ENCODE peak calls at places on chromosomes 6 and 20, in four cellular contexts. N, M, J and A are unnamed samples.

GRCh38 chr6:121521164-121521555 is 85.7 kb downstream of the GJA1 start:
- DNase-seq in N (no peak), M (no peak), J (no peak), A (no peak)

GRCh38 chr20:4942336-4942735 is 59.0 kb downstream of the SLC23A2 start:
- DNase-seq in N (no peak), M (no peak), J (no peak), A (no peak)

GRCh38 chr6:149045404-149045803 is 272.1 kb upstream of the TAB2 start:
- DNase-seq in N (no peak), M (no peak), J (no peak), A (no peak)

GRCh38 chr6:71855406-71855805 is 30.9 kb upstream of the RIMS1 start:
- DNase-seq in N (no peak), M (no peak), J (no peak), A (no peak)

GRCh38 chr6:129767776-129768490 is 58.0 kb upstream of the ARHGAP18 start:
- DNase-seq in N (no peak), M (no peak), J (no peak), A (no peak)

GRCh38 chr6:41578714-41579610 is 32.8 kb downstream of the FOXP4 start:
- DNase-seq in N (no peak), M (no peak), J (no peak), A (no peak)

GRCh38 chr20:46004813-46005505 is 3.7 kb upstream of the MMP9 start:
- DNase-seq in N (no peak), M (peak; percentile 28), J (peak; percentile 81), A (no peak)

GRCh38 chr20:24640686-24641085 is 171.3 kb downstream of the SYNDIG1 start:
- DNase-seq in N (no peak), M (no peak), J (no peak), A (no peak)

GRCh38 chr6:12472601-12473038 is 182.5 kb downstream of the EDN1 start:
- DNase-seq in N (peak; percentile 93), M (no peak), J (no peak), A (peak; percentile 92)

GRCh38 chr6:80333342-80333741 is 226.9 kb downstream of the BCKDHB start:
- DNase-seq in N (no peak), M (no peak), J (no peak), A (no peak)

GRCh38 chr20:53708129-53708968 is 114.7 kb upstream of the ZNF217 start:
- DNase-seq in N (no peak), M (no peak), J (no peak), A (no peak)

GRCh38 chr6:167550936-167551633 is 226.2 kb downstream of the TTLL2 start:
- DNase-seq in N (peak; percentile 95), M (no peak), J (no peak), A (peak; percentile 82)

GRCh38 chr6:167731731-167732422 is 94.8 kb upstream of the AFDN start:
- DNase-seq in N (no peak), M (no peak), J (no peak), A (no peak)

GRCh38 chr6:11491998-11492397 is 45.6 kb upstream of the TMEM170B start:
- DNase-seq in N (no peak), M (no peak), J (no peak), A (no peak)

GRCh38 chr6:29651413-29652197 is 5.3 kb upstream of the MOG start:
- DNase-seq in N (no peak), M (no peak), J (no peak), A (no peak)

GRCh38 chr20:37680420-37680819 is 13.4 kb upstream of the CTNNBL1 start:
- DNase-seq in N (no peak), M (no peak), J (no peak), A (no peak)

GRCh38 chr20:49534314-49534713 is 33.6 kb downstream of the PTGIS start:
- DNase-seq in N (no peak), M (peak; percentile 44), J (peak; percentile 44), A (no peak)

GRCh38 chr6:10404799-10405524 is 9.9 kb downstream of the TFAP2A start:
- DNase-seq in N (no peak), M (no peak), J (no peak), A (peak; percentile 38)

GRCh38 chr20:454951-455350 is 7.4 kb downstream of the TBC1D20 start:
- DNase-seq in N (no peak), M (no peak), J (no peak), A (no peak)

GRCh38 chr20:62405981-62406513 is 1.0 kb downstream of the CABLES2 start:
- DNase-seq in N (no peak), M (no peak), J (no peak), A (no peak)

DNA sequence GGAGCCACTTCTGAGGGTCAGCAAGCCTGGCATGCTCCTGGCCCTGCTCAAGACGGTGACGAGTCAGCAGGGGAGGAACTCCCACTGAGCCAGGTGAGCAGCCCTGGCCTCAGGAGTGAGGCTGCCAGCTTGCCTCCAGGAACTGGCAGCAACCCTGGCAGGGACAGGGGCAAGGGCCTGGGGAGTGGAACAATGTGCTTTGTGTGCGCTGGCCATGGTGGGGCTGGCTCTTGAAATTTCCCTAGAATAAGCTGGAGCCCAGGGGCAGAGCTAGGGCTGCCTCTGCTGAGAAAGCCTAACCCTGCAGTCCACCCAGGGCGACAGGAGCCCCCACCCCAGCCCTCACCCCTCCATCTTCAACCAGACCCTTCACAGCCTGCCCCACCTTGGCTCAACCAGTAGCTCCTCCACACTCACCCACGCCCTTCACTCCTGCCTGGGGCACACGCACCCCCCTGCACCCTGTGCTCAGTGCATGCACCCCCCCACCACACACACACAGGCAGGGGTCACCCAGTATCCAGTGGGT is 88.0 kb downstream of the MRPL14 start:
- DNase-seq in N (peak; percentile 50), M (no peak), J (no peak), A (no peak)
- H3K4me1 ChIP-seq in N (peaks cover 22% of the 10 kb centered on the region), M (no peaks in the 10 kb centered on the region), J (peaks cover 15% of the 10 kb centered on the region), A (peaks cover 3% of the 10 kb centered on the region)

GRCh38 chr20:57695940-57696339 is 13.9 kb downstream of the PMEPA1 start:
- DNase-seq in N (no peak), M (no peak), J (no peak), A (no peak)
- H3K4me1 ChIP-seq in N (peaks cover 100% of the 10 kb centered on the region), M (no peaks in the 10 kb centered on the region), J (peaks cover 49% of the 10 kb centered on the region), A (peaks cover 63% of the 10 kb centered on the region)

DNA sequence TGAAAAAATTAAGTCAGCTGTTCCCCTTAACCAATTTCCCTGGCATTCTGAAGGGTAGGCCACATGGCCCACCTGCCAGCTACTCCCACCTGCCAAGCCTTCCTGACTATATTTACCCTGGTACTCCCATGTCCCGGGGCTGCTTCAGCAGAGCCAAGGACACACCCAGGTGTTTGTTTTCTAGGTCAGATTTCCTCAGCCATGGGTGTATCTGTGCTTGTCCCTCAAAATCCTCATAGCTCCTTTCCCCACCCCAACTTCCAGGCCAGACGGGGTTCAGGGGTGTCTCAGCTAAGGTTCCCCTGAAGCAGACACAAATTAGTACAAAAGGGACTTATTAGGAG is 139.4 kb upstream of the CDYL start:
- DNase-seq in N (no peak), M (no peak), J (no peak), A (no peak)
- H3K4me1 ChIP-seq in N (no peaks in the 10 kb centered on the region), M (no peaks in the 10 kb centered on the region), J (no peaks in the 10 kb centered on the region), A (no peaks in the 10 kb centered on the region)

DNA sequence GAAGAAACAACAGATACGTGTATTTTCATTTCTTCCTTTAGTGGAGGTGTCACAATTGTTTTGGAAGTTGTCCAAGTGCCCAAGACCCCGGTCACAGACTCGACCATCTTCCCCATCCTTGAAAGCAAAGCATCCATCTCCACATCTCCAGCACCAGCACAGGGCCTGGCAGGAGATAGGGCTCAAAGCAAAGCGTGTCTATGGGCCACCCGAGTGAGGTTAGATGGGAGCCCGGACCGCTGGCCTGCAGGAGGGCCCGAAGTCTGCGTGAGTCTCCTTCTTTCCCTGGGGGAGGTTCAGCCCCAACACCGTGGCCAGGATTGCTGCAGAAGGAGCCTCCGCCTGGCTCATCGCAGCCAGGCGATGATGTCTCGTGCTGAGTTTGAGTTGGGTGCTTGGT is 83.5 kb upstream of the SULF2 start:
- DNase-seq in N (no peak), M (no peak), J (no peak), A (no peak)
- H3K4me1 ChIP-seq in N (no peaks in the 10 kb centered on the region), M (no peaks in the 10 kb centered on the region), J (no peaks in the 10 kb centered on the region), A (no peaks in the 10 kb centered on the region)

DNA sequence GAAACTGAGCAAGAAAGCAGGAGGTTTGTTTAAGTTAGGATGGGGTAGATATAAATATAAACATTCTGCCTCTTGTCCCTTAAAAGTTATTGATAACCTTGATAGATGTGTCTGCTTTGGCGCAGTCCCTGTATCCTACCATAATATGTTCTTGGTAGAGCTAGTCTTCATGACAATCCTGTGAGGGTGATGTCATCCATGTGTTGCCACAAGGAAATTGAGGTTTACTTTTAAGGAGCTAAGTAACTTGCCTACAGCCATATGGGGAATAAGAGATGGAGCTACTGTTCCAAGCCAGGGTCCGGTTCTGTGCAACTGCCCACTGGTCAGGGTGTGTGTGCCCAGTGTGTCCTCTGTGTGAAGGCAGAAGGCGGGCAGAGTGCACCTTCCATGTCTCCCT is 78.5 kb downstream of the SSR1 start:
- DNase-seq in N (no peak), M (no peak), J (no peak), A (no peak)
- H3K4me1 ChIP-seq in N (no peaks in the 10 kb centered on the region), M (peaks cover 6% of the 10 kb centered on the region), J (peaks cover 18% of the 10 kb centered on the region), A (no peaks in the 10 kb centered on the region)

DNA sequence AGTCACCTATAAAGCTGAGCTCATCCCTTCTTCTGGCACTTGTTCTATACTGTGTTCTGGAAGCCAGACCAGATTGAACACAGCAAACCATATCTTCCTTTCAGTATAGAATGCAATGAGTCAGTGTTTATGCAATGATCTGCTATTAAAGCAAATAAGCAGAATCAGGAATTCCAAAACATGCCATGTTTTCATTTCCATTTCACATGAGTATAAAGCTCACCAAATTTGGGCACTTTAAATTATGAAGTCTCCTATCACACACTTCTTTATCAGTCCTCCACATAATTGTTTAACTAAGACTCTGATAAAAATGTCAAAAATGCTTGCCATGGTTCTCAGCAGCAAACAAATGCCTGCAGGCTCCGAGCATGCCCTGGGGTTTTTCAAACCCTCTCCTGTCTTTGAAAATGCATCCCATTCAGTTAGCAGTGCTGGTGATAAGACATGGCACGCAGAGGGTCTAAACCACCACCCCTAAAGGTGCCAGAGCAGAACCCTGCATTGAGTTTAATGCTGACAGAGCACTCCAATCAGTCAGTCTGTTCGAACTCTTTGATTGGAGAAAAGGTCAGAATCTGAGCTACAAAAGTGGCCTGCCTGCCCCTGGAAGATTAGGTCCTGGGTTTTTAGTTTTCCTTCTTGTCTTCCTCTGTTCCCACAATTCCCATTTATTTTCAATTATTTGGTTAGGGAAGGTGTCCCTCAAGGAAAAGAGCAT is 234.1 kb downstream of the GMPR start:
- DNase-seq in N (no peak), M (no peak), J (no peak), A (no peak)
- H3K4me1 ChIP-seq in N (peaks cover 20% of the 10 kb centered on the region), M (peaks cover 34% of the 10 kb centered on the region), J (no peaks in the 10 kb centered on the region), A (no peaks in the 10 kb centered on the region)

DNA sequence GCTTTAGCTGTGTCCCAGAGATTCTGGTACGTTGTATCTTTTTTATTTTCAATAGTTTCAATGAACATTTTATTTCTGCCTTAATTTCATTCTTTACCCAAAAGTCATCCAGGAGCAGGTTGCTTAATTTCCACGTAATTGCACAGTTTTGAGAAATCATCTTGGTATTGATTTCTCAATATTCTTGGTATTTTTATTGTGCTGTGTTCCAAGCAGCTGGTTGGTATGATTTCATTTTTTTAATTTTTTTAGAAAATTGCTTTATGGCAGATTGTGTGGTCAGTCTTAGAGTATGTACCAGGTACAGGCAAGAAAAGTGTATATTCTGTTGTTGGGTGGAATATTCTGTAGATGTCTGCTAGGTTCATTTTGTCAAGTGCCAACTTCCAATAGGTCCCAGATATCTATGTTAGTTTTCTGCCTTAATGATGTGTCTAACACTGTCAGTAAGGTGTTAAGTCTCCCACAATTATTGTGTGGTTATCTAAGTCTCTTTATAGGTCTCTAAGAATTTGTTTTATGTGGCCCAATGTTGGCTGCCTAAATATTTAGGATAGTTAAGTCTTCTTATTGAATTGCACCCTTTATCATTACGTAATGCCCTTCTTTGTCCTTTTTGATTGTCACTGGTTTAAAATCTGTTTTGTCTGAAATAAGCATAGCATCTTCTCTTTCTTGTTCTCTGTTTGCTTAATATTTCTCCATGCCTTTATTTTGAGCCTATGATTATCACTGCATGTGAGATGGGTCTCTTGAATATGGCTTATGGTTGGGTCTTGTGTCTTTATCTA is 366.9 kb upstream of the IRAK1BP1 start:
- DNase-seq in N (no peak), M (no peak), J (no peak), A (no peak)
- H3K4me1 ChIP-seq in N (no peaks in the 10 kb centered on the region), M (no peaks in the 10 kb centered on the region), J (no peaks in the 10 kb centered on the region), A (no peaks in the 10 kb centered on the region)